ENCODE peak calls at places on chromosome 14, in five cellular contexts. R, O, T, V and S are unnamed samples.

GRCh38 chr14:103593577-103593976 is 30.8 kb downstream of the COA8 start:
- DNase-seq in R (peak), O (no peak), T (no peak), V (no peak), S (no peak)

GRCh38 chr14:105844047-105844630 is 317.8 kb downstream of the TMEM121 start:
- DNase-seq in R (no peak), O (no peak), T (no peak), V (no peak), S (no peak)

GRCh38 chr14:76498976-76499375 is 123.0 kb downstream of the ESRRB start:
- DNase-seq in R (no peak), O (no peak), T (no peak), V (no peak), S (no peak)

GRCh38 chr14:69287096-69287991 is 27.4 kb downstream of the GALNT16 start:
- DNase-seq in R (no peak), O (no peak), T (no peak), V (no peak), S (peak)

GRCh38 chr14:54133896-54134295 is 177.3 kb upstream of the BMP4 start:
- DNase-seq in R (no peak), O (peak), T (no peak), V (peak), S (no peak)

GRCh38 chr14:96598332-96598928 is 96.2 kb downstream of the PAPOLA start:
- DNase-seq in R (no peak), O (no peak), T (no peak), V (no peak), S (no peak)

GRCh38 chr14:79044894-79045624 is 874.9 kb downstream of the NRXN3 start:
- DNase-seq in R (no peak), O (peak), T (peak), V (peak), S (peak)

GRCh38 chr14:56794088-56794556 is 16.2 kb downstream of the OTX2 start:
- DNase-seq in R (peak), O (no peak), T (no peak), V (no peak), S (no peak)

GRCh38 chr14:34711169-34711568 is 3.2 kb downstream of the CFL2 start:
- DNase-seq in R (no peak), O (no peak), T (peak), V (peak), S (peak)

GRCh38 chr14:93859957-93860356 is 67.2 kb upstream of the FAM181A start:
- DNase-seq in R (no peak), O (no peak), T (no peak), V (no peak), S (no peak)

GRCh38 chr14:55454264-55455151 is 14.1 kb upstream of the TBPL2 start:
- DNase-seq in R (no peak), O (peak), T (peak), V (peak), S (peak)

GRCh38 chr14:92603309-92604257 is 90.0 kb downstream of the RIN3 start:
- DNase-seq in R (no peak), O (no peak), T (peak), V (peak), S (peak)

GRCh38 chr14:93008381-93008780 is 85.4 kb downstream of the CHGA start:
- DNase-seq in R (no peak), O (peak), T (peak), V (no peak), S (no peak)

GRCh38 chr14:88825503-88825902 is 1.1 kb downstream of the TTC8 start:
- DNase-seq in R (no peak), O (no peak), T (no peak), V (no peak), S (no peak)

GRCh38 chr14:93857500-93857899 is 69.2 kb upstream of the PRIMA1 start:
- DNase-seq in R (no peak), O (no peak), T (no peak), V (no peak), S (no peak)

GRCh38 chr14:106372870-106373657 is 846.7 kb downstream of the TMEM121 start:
- DNase-seq in R (no peak), O (peak), T (no peak), V (peak), S (no peak)

GRCh38 chr14:22463763-22464173 is 125.3 kb downstream of the DAD1 start:
- DNase-seq in R (no peak), O (no peak), T (no peak), V (no peak), S (no peak)

GRCh38 chr14:92710001-92710341 is 38.5 kb downstream of the LGMN start:
- DNase-seq in R (no peak), O (no peak), T (no peak), V (no peak), S (no peak)

GRCh38 chr14:83757896-83758295 is 1772.0 kb upstream of the FLRT2 start:
- DNase-seq in R (no peak), O (no peak), T (peak), V (no peak), S (no peak)

GRCh38 chr14:100237735-100238418 is 1.1 kb upstream of the YY1 start:
- DNase-seq in R (peak), O (no peak), T (peak), V (peak), S (no peak)

GRCh38 chr14:88974991-88975835 is 150.8 kb downstream of the TTC8 start:
- DNase-seq in R (no peak), O (no peak), T (no peak), V (no peak), S (no peak)

GRCh38 chr14:95294834-95295599 is 24.7 kb downstream of the CLMN start:
- DNase-seq in R (no peak), O (no peak), T (no peak), V (peak), S (no peak)

GRCh38 chr14:75649337-75649736 is 11.3 kb downstream of the ERG28 start:
- DNase-seq in R (no peak), O (no peak), T (no peak), V (no peak), S (no peak)

GRCh38 chr14:106879241-106879640 is 1352.9 kb downstream of the TMEM121 start:
- DNase-seq in R (no peak), O (peak), T (no peak), V (no peak), S (no peak)

GRCh38 chr14:53621433-53621832 is 335.2 kb downstream of the BMP4 start:
- DNase-seq in R (no peak), O (no peak), T (no peak), V (no peak), S (no peak)

GRCh38 chr14:104295681-104296387 is 157.4 kb downstream of the KIF26A start:
- DNase-seq in R (no peak), O (no peak), T (no peak), V (no peak), S (no peak)

GRCh38 chr14:104194016-104194415 is 55.6 kb downstream of the KIF26A start:
- DNase-seq in R (no peak), O (no peak), T (no peak), V (no peak), S (no peak)

GRCh38 chr14:30389901-30390394 is 169.0 kb upstream of the G2E3 start:
- DNase-seq in R (no peak), O (no peak), T (no peak), V (no peak), S (no peak)

GRCh38 chr14:52012635-52013034 is 23.3 kb downstream of the RTRAF start:
- DNase-seq in R (no peak), O (no peak), T (no peak), V (no peak), S (no peak)

GRCh38 chr14:101221549-101222160 is 318.1 kb upstream of the RTL1 start:
- DNase-seq in R (no peak), O (no peak), T (no peak), V (no peak), S (no peak)

GRCh38 chr14:90556666-90557450 is 160.0 kb downstream of the CALM1 start:
- DNase-seq in R (no peak), O (no peak), T (no peak), V (no peak), S (no peak)
- TF ChIP-seq CTCF in R (no peak), O (no peak), T (no peak), V (no peak), S (no peak)

GRCh38 chr14:24094839-24095195 is 706 bp downstream of the PCK2 start:
- DNase-seq in R (peak), O (no peak), T (no peak), V (no peak), S (no peak)
- TF ChIP-seq CTCF in R (no peak), O (no peak), T (no peak), V (no peak), S (no peak)

GRCh38 chr14:59037086-59037485 is 151.4 kb upstream of the DAAM1 start:
- DNase-seq in R (no peak), O (no peak), T (no peak), V (no peak), S (no peak)
- TF ChIP-seq CTCF in R (no peak), O (no peak), T (no peak), V (no peak), S (no peak)

GRCh38 chr14:99129211-99129696 is 142.7 kb downstream of the BCL11B start:
- DNase-seq in R (peak), O (no peak), T (no peak), V (no peak), S (no peak)

GRCh38 chr14:99128185-99128584 is 143.8 kb downstream of the BCL11B start:
- DNase-seq in R (peak), O (no peak), T (no peak), V (no peak), S (no peak)

GRCh38 chr14:99125616-99126431 is 146.2 kb downstream of the BCL11B start:
- DNase-seq in R (peak), O (no peak), T (no peak), V (no peak), S (no peak)

GRCh38 chr14:99129998-99130397 is 142.0 kb downstream of the BCL11B start:
- DNase-seq in R (no peak), O (no peak), T (no peak), V (no peak), S (no peak)

GRCh38 chr14:99127651-99128167 is 144.3 kb downstream of the BCL11B start:
- DNase-seq in R (peak), O (no peak), T (no peak), V (peak), S (peak)
- TF ChIP-seq CTCF in R (no peak), O (no peak), T (no peak), V (no peak), S (no peak)

GRCh38 chr14:71319646-71320045 is 412.4 kb downstream of the PCNX1 start:
- DNase-seq in R (no peak), O (no peak), T (peak), V (peak), S (no peak)
- TF ChIP-seq CTCF in R (no peak), O (no peak), T (peak), V (no peak), S (no peak)

DNA sequence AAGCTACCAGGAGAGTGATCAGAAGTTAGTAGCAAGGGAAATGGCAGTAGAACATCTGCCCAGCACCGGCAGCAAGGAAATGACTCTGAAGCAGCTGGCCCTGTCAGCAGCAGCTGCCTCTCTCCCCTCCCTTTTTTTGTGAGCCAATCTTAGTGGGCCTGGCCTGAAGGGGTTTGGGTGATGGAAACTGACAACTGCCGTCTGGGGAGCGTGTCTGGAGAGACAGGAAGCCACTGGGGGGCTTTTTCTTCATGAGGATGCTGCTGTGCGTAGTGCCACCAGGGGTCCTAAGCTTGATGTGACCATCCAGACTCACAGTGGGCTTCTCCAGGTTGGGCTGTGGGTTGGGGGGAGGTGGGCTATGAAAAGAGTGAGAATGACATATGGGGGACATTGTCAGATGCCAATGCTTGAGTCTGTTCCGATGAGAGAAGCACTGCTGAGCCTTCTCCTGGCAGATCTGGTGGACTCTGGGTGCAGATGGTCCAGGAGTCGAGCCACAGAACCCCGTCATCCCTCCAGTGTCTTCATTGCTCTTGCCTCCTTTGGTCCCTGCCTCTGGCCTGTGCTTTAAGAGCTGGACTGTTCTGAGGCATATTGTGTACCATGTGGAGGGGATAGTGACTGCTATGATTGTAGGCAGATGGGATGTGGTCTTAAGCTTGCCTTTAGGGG is 87.6 kb upstream of the HIF1A start:
- DNase-seq in R (peak), O (no peak), T (no peak), V (no peak), S (no peak)
- TF ChIP-seq CTCF in R (no peak), O (no peak), T (no peak), V (no peak), S (peak)

GRCh38 chr14:24735984-24736630 is 102.1 kb upstream of the GZMB start:
- DNase-seq in R (no peak), O (no peak), T (no peak), V (no peak), S (no peak)

GRCh38 chr14:24734917-24735500 is 101.0 kb upstream of the GZMB start:
- DNase-seq in R (peak), O (peak), T (peak), V (no peak), S (peak)
- TF ChIP-seq CTCF in R (peak), O (peak), T (peak), V (peak), S (peak)